ENCODE peak calls at places on chromosomes 12 and 14, in nine cellular contexts. I, D, K, S, X, B, O, Q and W are unnamed samples.

GRCh38 chr14:89176090-89176757 is 240.8 kb downstream of the FOXN3 start:
- DNase-seq in B (no peak), O (no peak), Q (no peak), S (no peak), D (no peak), K (no peak), X (no peak), I (no peak), W (no peak)

GRCh38 chr12:65854629-65855028 is 30.3 kb downstream of the HMGA2 start:
- DNase-seq in D (no peak), X (no peak), Q (no peak), O (no peak), K (no peak), B (peak), I (peak), S (no peak), W (no peak)

GRCh38 chr12:12022306-12022931 is 48.3 kb upstream of the BCL2L14 start:
- DNase-seq in S (peak), O (no peak), K (no peak), D (no peak), Q (no peak), I (no peak), B (no peak), X (no peak), W (no peak)

GRCh38 chr12:84813780-84814663 is 98.6 kb downstream of the SLC6A15 start:
- DNase-seq in X (no peak), Q (no peak), O (no peak), K (no peak), I (no peak), B (no peak), D (no peak), S (no peak), W (no peak)

GRCh38 chr12:122862110-122862634 is 26.9 kb downstream of the HIP1R start:
- DNase-seq in D (no peak), O (no peak), Q (no peak), S (peak), I (no peak), K (no peak), X (no peak), B (no peak), W (peak)

GRCh38 chr12:124498178-124498869 is 69.1 kb downstream of the NCOR2 start:
- DNase-seq in O (no peak), Q (no peak), K (no peak), X (no peak), B (peak), D (no peak), S (no peak), I (peak), W (no peak)

GRCh38 chr12:24919346-24920001 is 29.4 kb downstream of the BCAT1 start:
- DNase-seq in O (no peak), X (no peak), K (no peak), S (no peak), I (no peak), Q (no peak), B (no peak), D (no peak), W (no peak)

GRCh38 chr12:92396647-92397258 is 251.1 kb upstream of the BTG1 start:
- DNase-seq in S (no peak), Q (no peak), O (no peak), D (no peak), X (no peak), K (no peak), B (peak), I (peak), W (no peak)

GRCh38 chr12:57242691-57243454 is 8.1 kb downstream of the STAC3 start:
- DNase-seq in Q (peak), X (peak), B (no peak), K (peak), S (peak), O (peak), I (peak), D (peak), W (no peak)

GRCh38 chr14:20904393-20905029 is 13.3 kb downstream of the RNASE3 start:
- DNase-seq in K (no peak), S (no peak), O (no peak), I (no peak), X (no peak), Q (no peak), B (no peak), D (no peak), W (no peak)

GRCh38 chr12:96194901-96195844 is 998 bp downstream of the ELK3 start:
- DNase-seq in I (peak), D (peak), S (peak), X (peak), B (peak), K (peak), Q (peak), O (peak), W (peak)

GRCh38 chr12:114668151-114668891 is 15.7 kb downstream of the TBX3 start:
- DNase-seq in O (peak), K (peak), I (peak), D (no peak), S (peak), B (peak), X (peak), Q (no peak), W (peak)

GRCh38 chr14:72714094-72714493 is 179.8 kb downstream of the DPF3 start:
- DNase-seq in I (no peak), X (no peak), K (no peak), D (peak), S (peak), Q (peak), O (no peak), B (no peak), W (no peak)

GRCh38 chr12:95721320-95721719 is 69.2 kb downstream of the NTN4 start:
- DNase-seq in K (no peak), D (no peak), I (no peak), S (no peak), O (peak), B (no peak), X (no peak), Q (no peak), W (no peak)

GRCh38 chr12:121866331-121866730 is 7.7 kb upstream of the HPD start:
- DNase-seq in Q (no peak), X (no peak), B (no peak), S (no peak), I (no peak), D (no peak), O (no peak), K (no peak), W (no peak)

GRCh38 chr12:41288188-41288811 is 100.2 kb downstream of the PDZRN4 start:
- DNase-seq in D (no peak), I (no peak), Q (no peak), S (no peak), B (no peak), O (no peak), X (no peak), K (no peak), W (no peak)

GRCh38 chr12:109087250-109087649 is 6.0 kb downstream of the ALKBH2 start:
- DNase-seq in K (no peak), D (no peak), S (no peak), X (no peak), Q (no peak), O (no peak), B (no peak), I (no peak), W (no peak)

GRCh38 chr12:92786045-92786444 is 83.3 kb downstream of the PLEKHG7 start:
- DNase-seq in S (no peak), X (no peak), K (no peak), O (peak), I (peak), D (no peak), B (peak), Q (no peak), W (no peak)

GRCh38 chr12:124111006-124111405 is 138.0 kb downstream of the ZNF664 start:
- DNase-seq in S (no peak), D (no peak), X (no peak), I (no peak), B (no peak), Q (no peak), O (no peak), K (no peak), W (no peak)

GRCh38 chr12:22473212-22473611 is 71.1 kb downstream of the C2CD5 start:
- DNase-seq in B (no peak), O (no peak), S (no peak), K (no peak), D (no peak), X (no peak), Q (no peak), I (no peak), W (no peak)

GRCh38 chr12:106914796-106915634 is 40.7 kb upstream of the TMEM263 start:
- DNase-seq in Q (no peak), I (no peak), D (peak), O (no peak), S (no peak), K (no peak), B (no peak), X (no peak), W (no peak)

GRCh38 chr14:64656986-64657385 is 47.2 kb upstream of the PLEKHG3 start:
- DNase-seq in K (no peak), X (no peak), O (no peak), D (no peak), I (peak), S (peak), Q (no peak), B (peak), W (no peak)

GRCh38 chr12:82740129-82741000 is 53.7 kb downstream of the TMTC2 start:
- DNase-seq in B (peak), Q (no peak), S (no peak), X (peak), D (no peak), I (peak), O (no peak), K (no peak), W (no peak)